ENCODE peak calls at places on chromosomes 7 and 10, in nine cellular contexts. Q is fibroblast of lung; W is activated effector memory CD4-positive, alpha-beta T cell treated with Interleukin-2 at 50 U/mL for 16 hours; U is mammary epithelial cell; Y is ureter; G is H9; C is Calu3; F is germinal center; V is AG04449. S is an unnamed sample.

GRCh38 chr10:59905066-59905734 is 1.2 kb downstream of the CCDC6 start:
- DNase-seq in Q (peak; percentile 32), W (no peak), U (peak; percentile 48), Y (peak; percentile 49), G (peak; percentile 48), C (peak; percentile 37), F (peak; percentile 83), V (no peak), S (peak; percentile 64)

GRCh38 chr10:61973923-61974322 is 72.4 kb downstream of the ARID5B start:
- DNase-seq in Q (no peak), W (no peak), U (no peak), Y (no peak), G (no peak), C (no peak), F (no peak), V (no peak), S (no peak)

GRCh38 chr7:158137516-158138328 is 449.9 kb downstream of the PTPRN2 start:
- DNase-seq in Q (no peak), W (no peak), U (no peak), Y (no peak), G (no peak), C (no peak), F (no peak), V (no peak), S (no peak)

GRCh38 chr7:151735186-151735853 is 141.6 kb downstream of the PRKAG2 start:
- DNase-seq in Q (no peak), W (no peak), U (no peak), Y (no peak), G (no peak), C (no peak), F (no peak), V (no peak), S (no peak)

GRCh38 chr10:116611153-116611545 is 9.6 kb upstream of the PNLIPRP2 start:
- DNase-seq in Q (no peak), W (no peak), U (no peak), Y (no peak), G (no peak), C (no peak), F (no peak), V (no peak), S (no peak)

GRCh38 chr10:621500-621899 is 68.0 kb downstream of the DIP2C start:
- DNase-seq in Q (no peak), W (no peak), U (no peak), Y (no peak), G (no peak), C (no peak), F (no peak), V (no peak), S (no peak)

GRCh38 chr10:119655566-119656001 is 4.4 kb downstream of the BAG3 start:
- DNase-seq in Q (peak; percentile 86), W (peak; percentile 31), U (peak; percentile 85), Y (peak; percentile 70), G (no peak), C (peak; percentile 19), F (no peak), V (peak; percentile 33), S (no peak)

GRCh38 chr7:111132833-111133232 is 41.9 kb downstream of the LRRN3 start:
- DNase-seq in Q (peak; percentile 13), W (no peak), U (peak; percentile 20), Y (no peak), G (no peak), C (no peak), F (no peak), V (no peak), S (no peak)

S was measured in stimulated activated naive CD8-positive, alpha-beta T cell treated with anti-CD3 and anti-CD28 coated beads, Interleukin-15, amount 100 ng/mL, for 72 hours.